ENCODE peak calls at places on chromosomes 16 and 17, in six cellular contexts. B is MCF 10A, J is mesothelial cell of epicardium, S is GM10248, T is astrocyte of the spinal cord, I is GM23338. Q is an unnamed sample.

GRCh38 chr17:47810200-47810821 is 11.3 kb downstream of the OSBPL7 start:
- DNase-seq in B (peak; percentile 88), J (no peak), S (peak; percentile 66), T (peak; percentile 91), I (peak; percentile 56), Q (peak; percentile 83)

GRCh38 chr17:79188048-79188447 is 113.4 kb downstream of the ENGASE start:
- DNase-seq in B (peak; percentile 20), J (no peak), S (peak; percentile 71), T (no peak), I (peak; percentile 85), Q (peak; percentile 45)

GRCh38 chr16:72793716-72794115 is 254.2 kb downstream of the ZFHX3 start:
- DNase-seq in B (no peak), J (no peak), S (no peak), T (no peak), I (no peak), Q (no peak)

GRCh38 chr17:80817861-80818260 is 173.8 kb upstream of the CHMP6 start:
- DNase-seq in B (peak; percentile 23), J (no peak), S (no peak), T (no peak), I (no peak), Q (peak; percentile 72)

GRCh38 chr17:82876602-82877391 is 37.0 kb upstream of the ZNF750 start:
- DNase-seq in B (peak; percentile 84), J (no peak), S (no peak), T (peak; percentile 76), I (peak; percentile 36), Q (peak; percentile 79)

GRCh38 chr17:68910256-68910705 is 44.9 kb downstream of the ABCA8 start:
- DNase-seq in B (peak; percentile 23), J (no peak), S (no peak), T (peak; percentile 6), I (peak; percentile 5), Q (no peak)

GRCh38 chr17:81859906-81860755 is at the start of gene P4HB:
- DNase-seq in B (peak; percentile 13), J (no peak), S (no peak), T (no peak), I (no peak), Q (no peak)

GRCh38 chr17:78058001-78058400 is 70.6 kb downstream of the TMC6 start:
- DNase-seq in B (no peak), J (no peak), S (no peak), T (no peak), I (no peak), Q (no peak)

GRCh38 chr17:75182569-75183436 is at the start of gene SUMO2:
- DNase-seq in B (peak; percentile 92), J (peak; percentile 93), S (peak; percentile 99), T (peak; percentile 97), I (peak; percentile 97), Q (peak; percentile 96)

GRCh38 chr16:53817117-53817516 is 113.2 kb downstream of the FTO start:
- DNase-seq in B (peak; percentile 89), J (no peak), S (no peak), T (peak; percentile 95), I (no peak), Q (peak; percentile 90)

GRCh38 chr17:56761387-56761786 is 72.3 kb downstream of the C17orf67 start:
- DNase-seq in B (no peak), J (no peak), S (no peak), T (no peak), I (no peak), Q (no peak)

GRCh38 chr17:56770427-56770826 is 63.3 kb downstream of the C17orf67 start:
- DNase-seq in B (no peak), J (no peak), S (no peak), T (no peak), I (no peak), Q (no peak)

GRCh38 chr17:56762988-56763387 is 70.7 kb downstream of the C17orf67 start:
- DNase-seq in B (no peak), J (no peak), S (no peak), T (no peak), I (no peak), Q (no peak)

GRCh38 chr17:56762144-56762543 is 71.6 kb downstream of the C17orf67 start:
- DNase-seq in B (no peak), J (no peak), S (no peak), T (no peak), I (no peak), Q (no peak)

DNA sequence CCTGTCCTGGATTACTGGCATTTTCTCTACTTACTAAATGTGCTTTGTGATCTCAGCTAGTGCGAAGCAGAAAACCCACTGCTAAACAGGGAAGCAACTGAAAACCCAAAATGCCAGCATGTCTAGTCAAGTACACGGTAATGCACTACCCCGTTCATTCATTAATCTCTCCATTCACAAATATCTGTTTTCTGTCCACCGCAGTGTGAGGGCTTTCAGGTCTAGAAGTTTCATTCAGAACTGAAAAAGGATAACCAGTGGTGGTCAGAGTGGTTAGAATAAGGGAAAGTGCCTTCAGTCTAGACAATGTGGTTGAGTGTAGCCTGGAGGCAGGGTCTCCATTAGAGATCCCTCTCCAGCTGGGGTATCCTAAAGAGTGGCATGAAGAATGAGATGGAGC is 68.3 kb downstream of the C17orf67 start:
- DNase-seq in B (no peak), J (no peak), S (no peak), T (no peak), I (no peak), Q (no peak)
- TF ChIP-seq CTCF in B (no peak), J (no peak), S (no peak), T (no peak), I (no peak), Q (no peak)

GRCh38 chr16:88310796-88311605 is 71.8 kb upstream of the ZNF469 start:
- DNase-seq in B (no peak), J (no peak), S (no peak), T (peak; percentile 77), I (no peak), Q (no peak)

GRCh38 chr16:88312732-88313131 is 70.0 kb upstream of the ZNF469 start:
- DNase-seq in B (no peak), J (no peak), S (no peak), T (no peak), I (no peak), Q (no peak)

GRCh38 chr16:88309174-88309904 is 73.4 kb upstream of the ZNF469 start:
- DNase-seq in B (no peak), J (no peak), S (no peak), T (no peak), I (no peak), Q (no peak)

GRCh38 chr16:88308441-88309173 is 74.2 kb upstream of the ZNF469 start:
- DNase-seq in B (no peak), J (no peak), S (no peak), T (no peak), I (no peak), Q (no peak)

DNA sequence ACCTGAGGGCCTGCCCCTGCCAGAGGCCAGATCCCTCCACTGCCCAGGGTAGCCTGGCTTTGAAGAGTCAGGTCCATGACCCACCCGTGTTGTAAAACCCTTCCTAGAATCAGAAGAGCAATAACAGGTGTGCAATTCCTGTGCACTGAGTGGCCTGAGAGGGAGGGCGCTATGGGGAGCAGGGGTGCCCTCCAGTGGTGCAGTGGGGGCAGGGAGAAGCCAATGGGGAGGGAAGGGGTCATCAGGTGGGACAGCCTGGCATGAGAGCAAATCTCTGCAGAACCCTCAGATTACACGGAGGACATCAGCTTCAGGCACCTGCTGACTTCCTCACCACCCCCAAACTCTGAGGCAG is 72.9 kb upstream of the ZNF469 start:
- DNase-seq in B (no peak), J (no peak), S (no peak), T (no peak), I (no peak), Q (no peak)
- TF ChIP-seq CTCF in B (peak; percentile 13), J (no peak), S (no peak), T (peak; percentile 27), I (peak; percentile 72), Q (no peak)

GRCh38 chr16:2244301-2244700 is 7.1 kb downstream of the ECI1 start:
- DNase-seq in B (no peak), J (no peak), S (no peak), T (no peak), I (peak; percentile 64), Q (no peak)
- TF ChIP-seq CTCF in B (no peak), J (no peak), S (no peak), T (no peak), I (peak; percentile 49), Q (no peak)

GRCh38 chr16:86019446-86020047 is 120.6 kb downstream of the IRF8 start:
- DNase-seq in B (no peak), J (no peak), S (no peak), T (no peak), I (peak; percentile 70), Q (no peak)
- TF ChIP-seq CTCF in B (peak; percentile 15), J (no peak), S (no peak), T (peak; percentile 38), I (peak; percentile 89), Q (peak; percentile 17)

GRCh38 chr17:72119280-72119962 is 1.4 kb upstream of the SOX9 start:
- DNase-seq in B (no peak), J (no peak), S (no peak), T (peak; percentile 19), I (peak; percentile 55), Q (no peak)

GRCh38 chr17:72119963-72120877 is 600 bp upstream of the SOX9 start:
- DNase-seq in B (peak; percentile 61), J (no peak), S (peak; percentile 31), T (peak; percentile 92), I (peak; percentile 73), Q (peak; percentile 87)

GRCh38 chr17:72117748-72118587 is 2.9 kb upstream of the SOX9 start:
- DNase-seq in B (no peak), J (no peak), S (no peak), T (peak; percentile 30), I (peak; percentile 55), Q (peak; percentile 48)

GRCh38 chr17:72117470-72117747 is 3.4 kb upstream of the SOX9 start:
- DNase-seq in B (no peak), J (no peak), S (no peak), T (no peak), I (no peak), Q (no peak)

GRCh38 chr17:72118588-72119279 is 2.1 kb upstream of the SOX9 start:
- DNase-seq in B (peak; percentile 85), J (no peak), S (peak; percentile 48), T (peak; percentile 91), I (peak; percentile 78), Q (peak; percentile 91)
- TF ChIP-seq CTCF in B (peak; percentile 87), J (peak; percentile 99), S (peak; percentile 76), T (peak; percentile 83), I (peak; percentile 81), Q (peak; percentile 85)